ENCODE peak calls at places on chromosomes 11 and 22, in four cellular contexts. O, T, G and D are unnamed samples.

GRCh38 chr11:20353829-20354434 is 9.6 kb upstream of the HTATIP2 start:
- DNase-seq in G (peak), T (no peak), O (peak), D (peak)

GRCh38 chr11:60498853-60499252 is 6.3 kb downstream of the MS4A12 start:
- DNase-seq in G (no peak), T (no peak), O (no peak), D (no peak)

GRCh38 chr11:86491048-86491447 is 116.4 kb downstream of the CCDC81 start:
- DNase-seq in O (no peak), G (no peak), T (no peak), D (peak)

GRCh38 chr22:50581950-50582561 is 593 bp downstream of the CHKB start:
- DNase-seq in O (no peak), T (no peak), G (peak), D (no peak)

GRCh38 chr22:45208993-45209838 is 31.5 kb downstream of the KIAA0930 start:
- DNase-seq in O (no peak), T (peak), G (peak), D (peak)

GRCh38 chr11:1829039-1829820 is 5.6 kb upstream of the SYT8 start:
- DNase-seq in O (no peak), T (no peak), G (no peak), D (no peak)

GRCh38 chr11:18416459-18416858 is 4.3 kb downstream of the LDHC start:
- DNase-seq in T (no peak), O (no peak), G (no peak), D (no peak)

GRCh38 chr11:115173136-115173535 is 331.1 kb downstream of the CADM1 start:
- DNase-seq in T (no peak), G (no peak), O (no peak), D (no peak)

GRCh38 chr11:14340721-14341120 is 18.3 kb downstream of the RRAS2 start:
- DNase-seq in G (no peak), O (no peak), T (no peak), D (no peak)

GRCh38 chr11:110130642-110131238 is 37.5 kb downstream of the ZC3H12C start:
- DNase-seq in G (no peak), O (no peak), T (peak), D (peak)
- TF ChIP-seq JUN in G (no peak), O (no peak), T (no peak), D (no peak)

GRCh38 chr22:31497148-31497938 is 1.0 kb downstream of the SFI1 start:
- DNase-seq in T (no peak), O (no peak), G (no peak), D (no peak)

GRCh38 chr22:31492151-31492550 is 2.5 kb upstream of the EIF4ENIF1 start:
- DNase-seq in G (no peak), O (no peak), T (no peak), D (no peak)

GRCh38 chr22:31495343-31495742 is 993 bp upstream of the SFI1 start:
- DNase-seq in G (no peak), T (no peak), O (no peak), D (no peak)

GRCh38 chr22:31496007-31496734 is at the start of gene SFI1:
- DNase-seq in G (peak), T (peak), O (peak), D (peak)

DNA sequence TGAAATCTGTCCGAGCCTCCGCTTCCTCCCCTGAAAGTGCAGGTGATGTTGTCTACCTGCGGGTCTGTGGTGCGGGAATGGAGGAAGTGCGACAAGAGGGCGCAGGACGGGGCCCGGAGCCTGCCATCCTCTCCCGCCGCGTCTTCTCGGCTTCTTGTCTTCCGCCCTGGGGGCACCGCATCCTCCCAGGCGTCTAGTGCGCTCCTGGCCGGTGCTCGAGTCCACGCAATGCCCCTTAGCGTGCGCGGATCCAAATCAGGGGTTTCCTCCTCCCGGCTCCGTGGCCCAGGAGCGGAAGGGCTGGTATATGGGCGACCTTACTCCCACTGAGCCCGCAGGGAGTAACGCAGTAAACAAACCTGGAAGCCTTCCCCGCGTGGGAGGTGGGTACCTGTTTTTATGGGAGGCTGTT is 405 bp downstream of the SFI1 start:
- DNase-seq in T (no peak), O (no peak), G (no peak), D (no peak)
- TF ChIP-seq EZH2 in T (no peak), O (no peak), G (no peak), D (no peak)

GRCh38 chr22:34055525-34056200 is 135.4 kb upstream of the LARGE1 start:
- DNase-seq in G (peak), T (peak), O (peak), D (no peak)
- H2AFZ ChIP-seq in G (no peak), T (no peak), O (no peak), D (no peak)

GRCh38 chr11:65113839-65114238 is 2.2 kb downstream of the TM7SF2 start:
- DNase-seq in G (no peak), O (no peak), T (no peak), D (no peak)
- TF ChIP-seq JUN in G (no peak), O (no peak), T (no peak), D (no peak)

GRCh38 chr11:117878314-117878938 is 2.0 kb upstream of the FXYD6 start:
- DNase-seq in G (no peak), O (no peak), T (no peak), D (no peak)

GRCh38 chr11:117876341-117877119 is at the start of gene FXYD6:
- DNase-seq in G (peak), T (no peak), O (no peak), D (no peak)

GRCh38 chr11:117876049-117876340 is 463 bp downstream of the FXYD6 start:
- DNase-seq in G (no peak), T (no peak), O (no peak), D (no peak)

GRCh38 chr11:117875397-117876048 is 935 bp downstream of the FXYD6 start:
- DNase-seq in G (no peak), O (no peak), T (no peak), D (no peak)

GRCh38 chr11:117877120-117877784 is 794 bp upstream of the FXYD6 start:
- DNase-seq in O (no peak), G (no peak), T (no peak), D (no peak)
- TF ChIP-seq EZH2 in O (peak), G (no peak), T (no peak), D (no peak)